ENCODE peak calls at places on chromosomes 12 and 14, in five cellular contexts. One of them, this sample, is unnamed.

GRCh38 chr12:103751600-103751999 is 89.4 kb downstream of the NT5DC3 start:
- DNase-seq in IMR-90: peak
- DNase-seq in astrocyte of the cerebellum: no peak
- DNase-seq in left cardiac atrium: no peak
- DNase-seq in lung microvascular endothelial cell: no peak
- DNase-seq in this sample: no peak

GRCh38 chr12:122866379-122866778 is 29.5 kb downstream of the VPS37B start:
- DNase-seq in IMR-90: no peak
- DNase-seq in astrocyte of the cerebellum: no peak
- DNase-seq in left cardiac atrium: peak
- DNase-seq in lung microvascular endothelial cell: no peak
- DNase-seq in this sample: no peak

GRCh38 chr12:80894179-80894578 is 43.6 kb downstream of the LIN7A start:
- DNase-seq in IMR-90: no peak
- DNase-seq in astrocyte of the cerebellum: no peak
- DNase-seq in left cardiac atrium: no peak
- DNase-seq in lung microvascular endothelial cell: no peak
- DNase-seq in this sample: no peak

GRCh38 chr12:92078167-92079053 is 67.2 kb downstream of the BTG1 start:
- DNase-seq in IMR-90: peak
- DNase-seq in astrocyte of the cerebellum: peak
- DNase-seq in left cardiac atrium: no peak
- DNase-seq in lung microvascular endothelial cell: no peak
- DNase-seq in this sample: no peak

GRCh38 chr12:45509187-45509586 is 220.3 kb upstream of the ARID2 start:
- DNase-seq in IMR-90: no peak
- DNase-seq in astrocyte of the cerebellum: no peak
- DNase-seq in left cardiac atrium: no peak
- DNase-seq in lung microvascular endothelial cell: no peak
- DNase-seq in this sample: no peak

GRCh38 chr12:50283924-50284236 is 560 bp upstream of the LIMA1 start:
- DNase-seq in IMR-90: no peak
- DNase-seq in astrocyte of the cerebellum: no peak
- DNase-seq in left cardiac atrium: no peak
- DNase-seq in lung microvascular endothelial cell: no peak
- DNase-seq in this sample: no peak

GRCh38 chr12:91181053-91181452 is 1.6 kb downstream of the DCN start:
- DNase-seq in IMR-90: peak
- DNase-seq in astrocyte of the cerebellum: no peak
- DNase-seq in left cardiac atrium: no peak
- DNase-seq in lung microvascular endothelial cell: no peak
- DNase-seq in this sample: no peak

GRCh38 chr14:35159742-35160409 is 37.5 kb downstream of the PRORP start:
- DNase-seq in IMR-90: peak
- DNase-seq in astrocyte of the cerebellum: peak
- DNase-seq in left cardiac atrium: no peak
- DNase-seq in lung microvascular endothelial cell: peak
- DNase-seq in this sample: no peak

This sample was measured in aorta.